ENCODE peak calls at places on chromosomes 4 and X, in six cellular contexts. One of them, this sample, is unnamed.
A peak's percentile ranks its signal among the peaks of the same experiment; 100 is the strongest.

GRCh38 chrX:24410514-24411189 is 50.2 kb downstream of the SUPT20HL1 start:
- DNase-seq in neural progenitor cell: no peak
- DNase-seq in hepatocyte: no peak
- DNase-seq in HCT116: no peak
- DNase-seq in GM23248: no peak
- DNase-seq in GM23338: no peak
- DNase-seq in this sample: no peak

GRCh38 chr4:87734084-87734483 is 65.3 kb upstream of the IBSP start:
- DNase-seq in neural progenitor cell: no peak
- DNase-seq in hepatocyte: no peak
- DNase-seq in HCT116: no peak
- DNase-seq in GM23248: no peak
- DNase-seq in GM23338: no peak
- DNase-seq in this sample: no peak

GRCh38 chr4:41509411-41510008 is 28.4 kb upstream of the LIMCH1 start:
- DNase-seq in neural progenitor cell: no peak
- DNase-seq in hepatocyte: no peak
- DNase-seq in HCT116: no peak
- DNase-seq in GM23248: no peak
- DNase-seq in GM23338: no peak
- DNase-seq in this sample: no peak

GRCh38 chr4:743463-744211 is 38.0 kb downstream of the PCGF3 start:
- DNase-seq in neural progenitor cell: no peak
- DNase-seq in hepatocyte: no peak
- DNase-seq in HCT116: no peak
- DNase-seq in GM23248: peak; percentile 23
- DNase-seq in GM23338: no peak
- DNase-seq in this sample: no peak

GRCh38 chr4:54959656-54960055 is 165.7 kb downstream of the KDR start:
- DNase-seq in neural progenitor cell: no peak
- DNase-seq in hepatocyte: no peak
- DNase-seq in HCT116: no peak
- DNase-seq in GM23248: peak; percentile 83
- DNase-seq in GM23338: no peak
- DNase-seq in this sample: no peak

GRCh38 chr4:7759221-7759620 is 180.4 kb downstream of the AFAP1 start:
- DNase-seq in neural progenitor cell: no peak
- DNase-seq in hepatocyte: no peak
- DNase-seq in HCT116: no peak
- DNase-seq in GM23248: no peak
- DNase-seq in GM23338: no peak
- DNase-seq in this sample: no peak

GRCh38 chrX:53013291-53013690 is 35.3 kb upstream of the GPR173 start:
- DNase-seq in neural progenitor cell: no peak
- DNase-seq in hepatocyte: no peak
- DNase-seq in HCT116: no peak
- DNase-seq in GM23248: no peak
- DNase-seq in GM23338: no peak
- DNase-seq in this sample: no peak

GRCh38 chr4:63637270-63637669 is 772.0 kb downstream of the TECRL start:
- DNase-seq in neural progenitor cell: no peak
- DNase-seq in hepatocyte: no peak
- DNase-seq in HCT116: no peak
- DNase-seq in GM23248: no peak
- DNase-seq in GM23338: no peak
- DNase-seq in this sample: peak; percentile 59

GRCh38 chr4:6730603-6731300 is 14.8 kb downstream of the BLOC1S4 start:
- DNase-seq in neural progenitor cell: no peak
- DNase-seq in hepatocyte: peak; percentile 4
- DNase-seq in HCT116: no peak
- DNase-seq in GM23248: peak; percentile 40
- DNase-seq in GM23338: peak; percentile 29
- DNase-seq in this sample: no peak

GRCh38 chr4:174189392-174190029 is 94.0 kb downstream of the FBXO8 start:
- DNase-seq in neural progenitor cell: no peak
- DNase-seq in hepatocyte: peak; percentile 12
- DNase-seq in HCT116: no peak
- DNase-seq in GM23248: no peak
- DNase-seq in GM23338: no peak
- DNase-seq in this sample: no peak

GRCh38 chr4:137927972-137928371 is 314.2 kb downstream of the SLC7A11 start:
- DNase-seq in neural progenitor cell: no peak
- DNase-seq in hepatocyte: no peak
- DNase-seq in HCT116: no peak
- DNase-seq in GM23248: no peak
- DNase-seq in GM23338: no peak
- DNase-seq in this sample: no peak

DNA sequence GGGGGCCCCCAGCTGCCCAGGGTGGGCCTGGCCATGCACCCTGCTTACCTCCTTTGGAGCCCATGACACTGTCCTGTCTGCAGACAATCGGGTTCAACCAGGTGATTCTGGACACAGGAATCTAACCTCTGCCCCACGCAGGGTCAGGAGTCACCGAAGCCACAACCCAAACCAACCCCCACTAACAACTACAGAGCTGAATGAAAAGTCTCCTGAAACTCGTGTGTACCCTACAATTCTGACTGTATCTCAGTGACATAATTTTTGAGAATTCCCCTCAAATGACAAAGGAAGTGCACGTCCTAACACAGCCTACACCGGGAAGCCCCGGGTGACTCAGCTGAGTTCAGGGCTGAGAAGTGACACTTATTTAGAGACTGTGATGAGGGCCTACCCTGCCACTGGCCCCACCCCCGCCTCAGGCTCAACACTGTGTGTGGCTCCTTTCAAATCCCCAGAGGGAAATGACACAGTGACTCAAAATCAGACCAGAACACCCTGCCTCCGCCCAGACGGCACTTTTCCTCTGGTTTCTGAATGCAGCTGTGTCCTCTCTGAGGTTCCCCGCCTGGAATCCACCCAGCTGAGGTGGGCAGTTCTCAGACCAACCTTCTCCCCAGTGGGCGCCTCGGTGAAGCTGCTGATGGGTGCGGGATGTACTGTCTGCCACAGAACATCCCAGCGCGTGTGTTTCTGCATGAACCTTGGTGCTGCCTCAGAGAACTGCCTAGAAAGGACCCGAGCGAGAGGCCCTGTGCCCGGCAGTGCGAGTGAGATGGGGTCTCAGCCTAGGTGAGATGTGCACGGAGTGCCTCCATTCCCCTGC is 9.9 kb downstream of the TNIP2 start:
- DNase-seq in neural progenitor cell: no peak
- DNase-seq in hepatocyte: peak; percentile 68
- DNase-seq in HCT116: no peak
- DNase-seq in GM23248: peak; percentile 76
- DNase-seq in GM23338: no peak
- DNase-seq in this sample: peak; percentile 84
- H3K4me2 ChIP-seq in neural progenitor cell: no peak overlapping the region
- H3K4me2 ChIP-seq in hepatocyte: no peak overlapping the region
- H3K4me2 ChIP-seq in HCT116: no peak overlapping the region
- H3K4me2 ChIP-seq in GM23248: no peak overlapping the region
- H3K4me2 ChIP-seq in GM23338: no peak overlapping the region
- H3K4me2 ChIP-seq in this sample: peak overlapping the region; percentile 57

DNA sequence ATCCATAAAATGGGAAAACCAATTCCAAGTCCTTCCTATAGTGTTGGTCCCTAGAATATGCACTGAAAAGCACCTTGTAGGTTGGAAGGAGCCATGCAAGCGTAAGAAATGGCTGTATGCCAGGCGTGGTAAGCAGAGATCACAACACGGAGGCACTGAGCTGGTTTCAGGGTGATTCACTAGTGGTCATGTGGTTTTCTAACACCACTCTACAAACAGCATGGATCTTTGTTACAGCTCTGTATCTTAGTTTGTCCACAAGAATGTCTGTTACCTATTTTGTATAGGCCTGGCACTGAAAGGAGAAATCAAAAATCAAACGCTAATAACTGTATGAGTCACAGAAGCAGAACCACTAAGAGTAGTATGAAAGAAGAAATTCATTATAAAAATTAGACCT is 71.9 kb downstream of the MAGEB17 start:
- DNase-seq in neural progenitor cell: no peak
- DNase-seq in hepatocyte: peak; percentile 58
- DNase-seq in HCT116: peak; percentile 35
- DNase-seq in GM23248: peak; percentile 64
- DNase-seq in GM23338: no peak
- DNase-seq in this sample: peak; percentile 88
- TF ChIP-seq EZH2phosphoT487 in neural progenitor cell: no peak
- TF ChIP-seq EZH2phosphoT487 in hepatocyte: no peak
- TF ChIP-seq EZH2phosphoT487 in HCT116: no peak
- TF ChIP-seq EZH2phosphoT487 in GM23248: no peak
- TF ChIP-seq EZH2phosphoT487 in GM23338: no peak
- TF ChIP-seq EZH2phosphoT487 in this sample: no peak

DNA sequence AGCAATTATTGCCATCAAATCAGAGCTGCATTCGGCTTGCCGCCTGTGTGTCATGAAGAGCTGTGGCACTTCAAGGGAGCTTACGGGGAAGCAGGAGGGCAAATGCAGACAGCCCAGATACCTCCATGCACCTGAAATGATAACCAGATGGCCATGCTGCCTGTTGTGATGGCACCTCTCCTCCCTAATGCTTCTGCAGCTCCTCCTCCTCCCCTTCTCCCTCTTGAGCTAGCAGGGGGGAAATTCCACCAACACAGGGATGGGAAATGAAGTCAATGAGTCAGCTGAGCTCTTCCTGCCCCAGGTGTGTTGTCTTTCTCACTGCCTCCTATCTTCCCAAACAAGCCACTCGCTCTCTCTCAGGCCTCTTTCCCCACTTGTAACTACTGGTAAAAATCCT is 565.0 kb downstream of the BCOR start:
- DNase-seq in neural progenitor cell: no peak
- DNase-seq in hepatocyte: no peak
- DNase-seq in HCT116: no peak
- DNase-seq in GM23248: no peak
- DNase-seq in GM23338: no peak
- DNase-seq in this sample: no peak
- H2AFZ ChIP-seq in neural progenitor cell: no peak overlapping the region
- H2AFZ ChIP-seq in hepatocyte: no peak overlapping the region
- H2AFZ ChIP-seq in HCT116: no peak overlapping the region
- H2AFZ ChIP-seq in GM23248: no peak overlapping the region
- H2AFZ ChIP-seq in GM23338: no peak overlapping the region
- H2AFZ ChIP-seq in this sample: no peak overlapping the region

GRCh38 chr4:72970756-72971155 is 98.8 kb downstream of the COX18 start:
- DNase-seq in neural progenitor cell: no peak
- DNase-seq in hepatocyte: no peak
- DNase-seq in HCT116: no peak
- DNase-seq in GM23248: peak; percentile 18
- DNase-seq in GM23338: no peak
- DNase-seq in this sample: no peak
- H3K4me2 ChIP-seq in neural progenitor cell: no peak overlapping the region
- H3K4me2 ChIP-seq in hepatocyte: no peak overlapping the region
- H3K4me2 ChIP-seq in HCT116: no peak overlapping the region
- H3K4me2 ChIP-seq in GM23248: peak overlapping the region; percentile 77
- H3K4me2 ChIP-seq in GM23338: no peak overlapping the region
- H3K4me2 ChIP-seq in this sample: peak overlapping the region; percentile 52

DNA sequence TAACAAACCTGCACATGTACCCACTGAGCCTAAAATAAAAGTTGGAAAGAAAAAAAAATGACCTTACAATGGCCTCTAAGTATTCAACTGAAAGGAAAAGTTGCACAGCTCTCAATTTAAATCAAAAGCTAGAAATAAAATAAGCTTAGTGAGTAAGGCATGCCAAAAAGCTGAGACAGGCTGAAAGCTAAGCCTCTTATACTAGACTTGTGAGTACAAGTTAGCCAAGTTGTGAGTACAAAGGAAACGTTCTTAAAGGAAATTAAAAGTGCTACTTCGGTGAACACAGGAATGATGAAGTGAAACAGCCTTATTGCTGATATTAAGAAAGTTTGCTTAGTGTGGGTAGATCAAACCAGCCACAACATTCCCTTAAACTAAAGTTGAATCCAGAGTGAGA is 707.9 kb upstream of the PITX2 start:
- DNase-seq in neural progenitor cell: peak; percentile 15
- DNase-seq in hepatocyte: no peak
- DNase-seq in HCT116: no peak
- DNase-seq in GM23248: peak; percentile 51
- DNase-seq in GM23338: no peak
- DNase-seq in this sample: no peak
- TF ChIP-seq EZH2phosphoT487 in neural progenitor cell: no peak
- TF ChIP-seq EZH2phosphoT487 in hepatocyte: no peak
- TF ChIP-seq EZH2phosphoT487 in HCT116: no peak
- TF ChIP-seq EZH2phosphoT487 in GM23248: no peak
- TF ChIP-seq EZH2phosphoT487 in GM23338: no peak
- TF ChIP-seq EZH2phosphoT487 in this sample: no peak

GRCh38 chr4:83387922-83388676 is 53.5 kb upstream of the HPSE start:
- DNase-seq in neural progenitor cell: no peak
- DNase-seq in hepatocyte: no peak
- DNase-seq in HCT116: no peak
- DNase-seq in GM23248: peak; percentile 27
- DNase-seq in GM23338: peak; percentile 40
- DNase-seq in this sample: no peak
- H2AFZ ChIP-seq in neural progenitor cell: no peak overlapping the region
- H2AFZ ChIP-seq in hepatocyte: peak overlapping the region; percentile 35
- H2AFZ ChIP-seq in HCT116: no peak overlapping the region
- H2AFZ ChIP-seq in GM23248: peak overlapping the region; percentile 51
- H2AFZ ChIP-seq in GM23338: no peak overlapping the region
- H2AFZ ChIP-seq in this sample: no peak overlapping the region

DNA sequence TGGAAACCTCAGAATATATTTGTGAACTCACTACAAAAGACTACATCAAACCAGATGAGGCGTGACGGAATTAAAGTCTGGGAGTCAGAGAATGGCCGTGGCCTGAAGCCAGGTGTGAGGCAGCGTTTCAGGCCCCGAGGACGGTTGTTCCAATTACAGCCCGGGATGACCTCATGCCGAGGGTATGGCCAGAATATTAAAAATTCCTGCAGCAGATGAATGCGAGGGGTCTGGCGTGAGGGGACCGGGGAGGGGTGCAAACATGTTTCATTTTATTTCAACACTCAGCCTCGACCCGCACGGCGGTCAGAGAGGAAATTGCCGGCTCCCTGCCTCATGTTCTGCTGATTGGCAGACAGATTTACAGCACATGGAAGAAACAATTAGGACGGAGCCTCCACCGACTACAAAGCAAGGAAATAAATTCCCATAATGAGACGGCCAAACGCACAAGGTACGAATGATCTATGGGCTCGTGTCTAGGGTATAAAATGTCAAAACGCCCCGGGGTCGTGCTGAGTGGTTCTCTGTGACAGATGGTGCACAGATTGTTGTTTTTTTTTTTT is 289.7 kb downstream of the SHOX start:
- DNase-seq in neural progenitor cell: no peak
- DNase-seq in hepatocyte: peak; percentile 38
- DNase-seq in HCT116: no peak
- DNase-seq in GM23248: peak; percentile 39
- DNase-seq in GM23338: no peak
- DNase-seq in this sample: no peak
- H3K4me2 ChIP-seq in neural progenitor cell: no peak overlapping the region
- H3K4me2 ChIP-seq in hepatocyte: peak overlapping the region; percentile 57
- H3K4me2 ChIP-seq in HCT116: no peak overlapping the region
- H3K4me2 ChIP-seq in GM23248: no peak overlapping the region
- H3K4me2 ChIP-seq in GM23338: no peak overlapping the region
- H3K4me2 ChIP-seq in this sample: no peak overlapping the region

DNA sequence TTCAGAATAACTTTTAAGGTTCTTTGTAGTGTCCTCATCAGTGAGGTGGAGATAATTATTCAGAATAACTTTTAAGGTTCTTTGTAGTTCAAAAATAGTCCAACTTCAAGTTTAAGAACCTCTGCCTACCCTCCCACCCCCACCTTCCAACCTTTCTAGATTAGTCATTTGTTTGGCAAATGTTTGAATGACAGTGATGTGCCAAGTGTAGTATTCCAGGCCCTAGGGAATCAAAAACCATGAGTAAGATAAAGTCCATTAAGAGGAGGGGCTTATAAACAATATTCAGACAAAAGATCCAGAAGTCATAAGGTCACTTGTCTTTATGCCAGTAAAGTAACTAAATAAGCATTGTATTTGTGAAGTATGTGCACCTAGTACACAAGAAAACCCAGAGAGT is 51.3 kb downstream of the DCUN1D4 start:
- DNase-seq in neural progenitor cell: no peak
- DNase-seq in hepatocyte: no peak
- DNase-seq in HCT116: no peak
- DNase-seq in GM23248: peak; percentile 44
- DNase-seq in GM23338: no peak
- DNase-seq in this sample: peak; percentile 90
- TF ChIP-seq EZH2phosphoT487 in neural progenitor cell: no peak
- TF ChIP-seq EZH2phosphoT487 in hepatocyte: no peak
- TF ChIP-seq EZH2phosphoT487 in HCT116: no peak
- TF ChIP-seq EZH2phosphoT487 in GM23248: no peak
- TF ChIP-seq EZH2phosphoT487 in GM23338: no peak
- TF ChIP-seq EZH2phosphoT487 in this sample: no peak

This sample was measured in PC-3.